ENCODE peak calls at places on chromosome 15, in nine cellular contexts. I, G, F, M, X, E, W, B and O are unnamed samples.

GRCh38 chr15:58492661-58493397 is 61.0 kb downstream of the LIPC start:
- DNase-seq in I (no peak), G (no peak), F (no peak), M (no peak), X (no peak), E (no peak), W (peak; percentile 21), B (peak; percentile 50), O (no peak)

GRCh38 chr15:40295297-40295696 is 12.4 kb upstream of the ANKRD63 start:
- DNase-seq in I (no peak), G (no peak), F (no peak), M (no peak), X (no peak), E (no peak), W (no peak), B (no peak), O (no peak)

GRCh38 chr15:66220587-66220986 is 33.0 kb downstream of the MEGF11 start:
- DNase-seq in I (no peak), G (peak; percentile 45), F (no peak), M (no peak), X (no peak), E (no peak), W (no peak), B (no peak), O (no peak)

GRCh38 chr15:87672309-87672897 is 584.1 kb downstream of the NTRK3 start:
- DNase-seq in I (peak; percentile 67), G (no peak), F (peak; percentile 24), M (peak; percentile 79), X (peak; percentile 2), E (peak; percentile 39), W (peak; percentile 41), B (peak; percentile 51), O (peak; percentile 38)

GRCh38 chr15:78461171-78461881 is 23.3 kb downstream of the IREB2 start:
- DNase-seq in I (no peak), G (no peak), F (no peak), M (peak; percentile 57), X (peak; percentile 9), E (no peak), W (no peak), B (peak; percentile 60), O (peak; percentile 7)

GRCh38 chr15:31448635-31448979 is 122.0 kb downstream of the KLF13 start:
- DNase-seq in I (no peak), G (no peak), F (no peak), M (no peak), X (peak; percentile 92), E (no peak), W (no peak), B (no peak), O (no peak)

GRCh38 chr15:25739687-25740121 is 123.4 kb downstream of the ATP10A start:
- DNase-seq in I (peak; percentile 56), G (peak; percentile 46), F (peak; percentile 40), M (peak; percentile 61), X (no peak), E (peak; percentile 33), W (peak; percentile 64), B (peak; percentile 46), O (peak; percentile 38)

GRCh38 chr15:50685191-50685975 is 1.2 kb downstream of the TRPM7 start:
- DNase-seq in I (peak; percentile 39), G (peak; percentile 54), F (no peak), M (peak; percentile 20), X (peak; percentile 13), E (peak; percentile 11), W (peak; percentile 32), B (no peak), O (peak; percentile 2)

GRCh38 chr15:86373147-86373546 is 293.5 kb downstream of the AGBL1 start:
- DNase-seq in I (no peak), G (no peak), F (no peak), M (no peak), X (no peak), E (no peak), W (no peak), B (no peak), O (no peak)

GRCh38 chr15:29674661-29675533 is 147.4 kb downstream of the TJP1 start:
- DNase-seq in I (peak; percentile 53), G (no peak), F (peak; percentile 96), M (peak; percentile 95), X (peak; percentile 45), E (peak; percentile 71), W (peak; percentile 23), B (peak; percentile 86), O (peak; percentile 65)

GRCh38 chr15:89349212-89349558 is 14.6 kb upstream of the POLG start:
- DNase-seq in I (no peak), G (no peak), F (no peak), M (no peak), X (no peak), E (no peak), W (no peak), B (no peak), O (peak; percentile 28)

GRCh38 chr15:26656080-26656479 is 116.8 kb downstream of the GABRB3 start:
- DNase-seq in I (no peak), G (no peak), F (no peak), M (no peak), X (no peak), E (no peak), W (no peak), B (no peak), O (peak; percentile 58)

GRCh38 chr15:59539799-59540198 is 71.8 kb upstream of the GCNT3 start:
- DNase-seq in I (peak; percentile 20), G (no peak), F (peak; percentile 80), M (no peak), X (no peak), E (no peak), W (no peak), B (no peak), O (peak; percentile 49)

GRCh38 chr15:43514241-43515057 is 3.0 kb upstream of the MAP1A start:
- DNase-seq in I (peak; percentile 68), G (peak; percentile 77), F (no peak), M (peak; percentile 87), X (peak; percentile 30), E (peak; percentile 43), W (peak; percentile 49), B (peak; percentile 76), O (peak; percentile 41)

GRCh38 chr15:77180270-77180669 is 109.4 kb upstream of the TSPAN3 start:
- DNase-seq in I (no peak), G (no peak), F (no peak), M (no peak), X (no peak), E (no peak), W (no peak), B (no peak), O (no peak)
- H3K4me2 ChIP-seq in I (no peak overlapping the region), G (no peak overlapping the region), F (no peak overlapping the region), M (no peak overlapping the region), X (no peak overlapping the region), E (no peak overlapping the region), W (no peak overlapping the region), B (no peak overlapping the region), O (no peak overlapping the region)

GRCh38 chr15:84785053-84785452 is 32.1 kb upstream of the ALPK3 start:
- DNase-seq in I (no peak), G (no peak), F (no peak), M (no peak), X (no peak), E (no peak), W (no peak), B (no peak), O (no peak)

GRCh38 chr15:84789762-84790161 is 27.4 kb upstream of the ALPK3 start:
- DNase-seq in I (no peak), G (no peak), F (no peak), M (no peak), X (no peak), E (no peak), W (no peak), B (no peak), O (no peak)

GRCh38 chr15:84791763-84792162 is 25.4 kb upstream of the ALPK3 start:
- DNase-seq in I (peak; percentile 25), G (no peak), F (no peak), M (no peak), X (no peak), E (peak; percentile 25), W (peak; percentile 15), B (no peak), O (no peak)

GRCh38 chr15:84790676-84791075 is 26.5 kb upstream of the ALPK3 start:
- DNase-seq in I (no peak), G (no peak), F (no peak), M (no peak), X (no peak), E (no peak), W (no peak), B (no peak), O (no peak)

DNA sequence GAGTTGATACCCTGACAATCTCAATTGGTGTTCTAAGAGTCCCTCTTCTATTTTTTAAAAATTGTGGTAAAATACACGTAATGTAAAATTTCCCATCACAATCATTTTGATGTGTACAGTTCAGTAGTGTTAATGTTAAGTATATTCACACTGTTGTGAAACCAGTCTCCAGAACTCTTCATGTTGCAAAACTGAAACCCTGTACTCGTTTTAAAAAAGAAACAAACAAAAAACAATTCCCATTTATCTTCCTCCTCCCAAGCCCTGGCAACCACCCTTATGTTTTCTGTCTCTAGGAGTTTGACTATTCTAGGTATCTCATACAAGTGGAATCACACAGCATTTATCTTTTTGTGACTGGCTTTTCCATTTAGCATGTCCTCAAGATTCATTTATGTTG is 28.7 kb upstream of the ALPK3 start:
- DNase-seq in I (no peak), G (no peak), F (no peak), M (no peak), X (no peak), E (no peak), W (no peak), B (no peak), O (no peak)
- H3K4me2 ChIP-seq in I (no peak overlapping the region), G (no peak overlapping the region), F (no peak overlapping the region), M (no peak overlapping the region), X (no peak overlapping the region), E (no peak overlapping the region), W (no peak overlapping the region), B (no peak overlapping the region), O (no peak overlapping the region)

GRCh38 chr15:68646751-68647150 is 68.0 kb downstream of the CORO2B start:
- DNase-seq in I (no peak), G (no peak), F (no peak), M (no peak), X (no peak), E (no peak), W (no peak), B (no peak), O (no peak)
- H3K4me2 ChIP-seq in I (no peak overlapping the region), G (no peak overlapping the region), F (no peak overlapping the region), M (no peak overlapping the region), X (no peak overlapping the region), E (no peak overlapping the region), W (no peak overlapping the region), B (no peak overlapping the region), O (no peak overlapping the region)

GRCh38 chr15:81270188-81270587 is 53.8 kb downstream of the STARD5 start:
- DNase-seq in I (no peak), G (no peak), F (no peak), M (no peak), X (no peak), E (no peak), W (no peak), B (no peak), O (no peak)

GRCh38 chr15:81271761-81272644 is 51.9 kb downstream of the STARD5 start:
- DNase-seq in I (no peak), G (no peak), F (no peak), M (no peak), X (no peak), E (no peak), W (no peak), B (no peak), O (no peak)

GRCh38 chr15:81268881-81269601 is 54.9 kb downstream of the STARD5 start:
- DNase-seq in I (no peak), G (no peak), F (no peak), M (no peak), X (no peak), E (no peak), W (no peak), B (no peak), O (no peak)

GRCh38 chr15:81273200-81273599 is 50.7 kb downstream of the STARD5 start:
- DNase-seq in I (no peak), G (no peak), F (no peak), M (no peak), X (no peak), E (no peak), W (no peak), B (no peak), O (no peak)

GRCh38 chr15:81270781-81271491 is 53.0 kb downstream of the STARD5 start:
- DNase-seq in I (peak; percentile 62), G (no peak), F (no peak), M (no peak), X (no peak), E (peak; percentile 61), W (peak; percentile 77), B (no peak), O (peak; percentile 31)
- H3K4me2 ChIP-seq in I (no peak overlapping the region), G (no peak overlapping the region), F (no peak overlapping the region), M (no peak overlapping the region), X (no peak overlapping the region), E (no peak overlapping the region), W (peak overlapping the region; percentile 23), B (no peak overlapping the region), O (no peak overlapping the region)